ENCODE peak calls at places on chromosomes 6 and 20, in nine cellular contexts. One of them, this sample, is unnamed.

GRCh38 chr20:17910828-17911294 is 57.7 kb downstream of the SNX5 start:
- DNase-seq in esophagus muscularis mucosa: no peak
- DNase-seq in cardiac muscle cell: no peak
- DNase-seq in adipocyte: peak; percentile 83
- DNase-seq in HAP-1: no peak
- DNase-seq in HCT116: no peak
- DNase-seq in CD8-positive, alpha-beta memory T cell: no peak
- DNase-seq in heart left ventricle: peak; percentile 61
- DNase-seq in left lung: no peak
- DNase-seq in this sample: no peak

GRCh38 chr20:62736407-62737071 is 27.9 kb downstream of the NTSR1 start:
- DNase-seq in cardiac muscle cell: no peak
- DNase-seq in CD8-positive, alpha-beta memory T cell: no peak
- DNase-seq in HAP-1: no peak
- DNase-seq in HCT116: peak; percentile 72
- DNase-seq in heart left ventricle: peak; percentile 11
- DNase-seq in esophagus muscularis mucosa: no peak
- DNase-seq in left lung: peak; percentile 27
- DNase-seq in adipocyte: no peak
- DNase-seq in this sample: no peak

GRCh38 chr6:11831653-11832052 is 53.0 kb upstream of the ADTRP start:
- DNase-seq in left lung: no peak
- DNase-seq in CD8-positive, alpha-beta memory T cell: no peak
- DNase-seq in heart left ventricle: no peak
- DNase-seq in HAP-1: no peak
- DNase-seq in cardiac muscle cell: no peak
- DNase-seq in adipocyte: no peak
- DNase-seq in HCT116: no peak
- DNase-seq in esophagus muscularis mucosa: no peak
- DNase-seq in this sample: no peak

GRCh38 chr6:90040931-90041330 is 146.7 kb downstream of the GJA10 start:
- DNase-seq in HCT116: no peak
- DNase-seq in left lung: no peak
- DNase-seq in CD8-positive, alpha-beta memory T cell: no peak
- DNase-seq in esophagus muscularis mucosa: no peak
- DNase-seq in HAP-1: no peak
- DNase-seq in cardiac muscle cell: no peak
- DNase-seq in heart left ventricle: no peak
- DNase-seq in adipocyte: no peak
- DNase-seq in this sample: no peak

GRCh38 chr20:1357921-1358671 is 29.2 kb upstream of the SDCBP2 start:
- DNase-seq in HCT116: no peak
- DNase-seq in adipocyte: no peak
- DNase-seq in esophagus muscularis mucosa: peak; percentile 47
- DNase-seq in cardiac muscle cell: no peak
- DNase-seq in left lung: no peak
- DNase-seq in CD8-positive, alpha-beta memory T cell: no peak
- DNase-seq in HAP-1: no peak
- DNase-seq in heart left ventricle: no peak
- DNase-seq in this sample: no peak

GRCh38 chr6:87673237-87673636 is 28.8 kb downstream of the AKIRIN2 start:
- DNase-seq in cardiac muscle cell: no peak
- DNase-seq in adipocyte: no peak
- DNase-seq in esophagus muscularis mucosa: no peak
- DNase-seq in left lung: no peak
- DNase-seq in heart left ventricle: no peak
- DNase-seq in HAP-1: no peak
- DNase-seq in HCT116: no peak
- DNase-seq in CD8-positive, alpha-beta memory T cell: no peak
- DNase-seq in this sample: no peak

GRCh38 chr6:111030008-111031006 is 48.5 kb downstream of the RPF2 start:
- DNase-seq in cardiac muscle cell: peak; percentile 15
- DNase-seq in heart left ventricle: peak; percentile 72
- DNase-seq in left lung: no peak
- DNase-seq in esophagus muscularis mucosa: peak; percentile 87
- DNase-seq in adipocyte: peak; percentile 29
- DNase-seq in HCT116: no peak
- DNase-seq in HAP-1: no peak
- DNase-seq in CD8-positive, alpha-beta memory T cell: no peak
- DNase-seq in this sample: no peak

GRCh38 chr6:138543648-138544047 is 44.4 kb upstream of the NHSL1 start:
- DNase-seq in HCT116: no peak
- DNase-seq in heart left ventricle: no peak
- DNase-seq in left lung: no peak
- DNase-seq in HAP-1: no peak
- DNase-seq in cardiac muscle cell: no peak
- DNase-seq in CD8-positive, alpha-beta memory T cell: no peak
- DNase-seq in esophagus muscularis mucosa: no peak
- DNase-seq in adipocyte: no peak
- DNase-seq in this sample: no peak

GRCh38 chr6:109628158-109629000 is 62.6 kb downstream of the AK9 start:
- DNase-seq in esophagus muscularis mucosa: no peak
- DNase-seq in adipocyte: no peak
- DNase-seq in left lung: no peak
- DNase-seq in HCT116: no peak
- DNase-seq in cardiac muscle cell: no peak
- DNase-seq in heart left ventricle: no peak
- DNase-seq in HAP-1: no peak
- DNase-seq in CD8-positive, alpha-beta memory T cell: no peak
- DNase-seq in this sample: no peak

GRCh38 chr6:115460913-115461312 is 599.8 kb downstream of the FRK start:
- DNase-seq in HCT116: no peak
- DNase-seq in left lung: no peak
- DNase-seq in adipocyte: no peak
- DNase-seq in esophagus muscularis mucosa: no peak
- DNase-seq in heart left ventricle: no peak
- DNase-seq in cardiac muscle cell: no peak
- DNase-seq in CD8-positive, alpha-beta memory T cell: no peak
- DNase-seq in HAP-1: no peak
- DNase-seq in this sample: no peak

GRCh38 chr20:37524221-37524700 is 3.2 kb downstream of the NNAT start:
- DNase-seq in HAP-1: no peak
- DNase-seq in CD8-positive, alpha-beta memory T cell: no peak
- DNase-seq in cardiac muscle cell: no peak
- DNase-seq in esophagus muscularis mucosa: no peak
- DNase-seq in HCT116: no peak
- DNase-seq in left lung: no peak
- DNase-seq in heart left ventricle: no peak
- DNase-seq in adipocyte: no peak
- DNase-seq in this sample: no peak

GRCh38 chr6:44784195-44784594 is 396.7 kb downstream of the CDC5L start:
- DNase-seq in CD8-positive, alpha-beta memory T cell: no peak
- DNase-seq in left lung: no peak
- DNase-seq in HAP-1: no peak
- DNase-seq in HCT116: no peak
- DNase-seq in heart left ventricle: no peak
- DNase-seq in adipocyte: no peak
- DNase-seq in cardiac muscle cell: no peak
- DNase-seq in esophagus muscularis mucosa: no peak
- DNase-seq in this sample: no peak

GRCh38 chr6:170221753-170222400 is 69.0 kb downstream of the DLL1 start:
- DNase-seq in adipocyte: no peak
- DNase-seq in cardiac muscle cell: no peak
- DNase-seq in CD8-positive, alpha-beta memory T cell: no peak
- DNase-seq in left lung: peak; percentile 19
- DNase-seq in heart left ventricle: peak; percentile 23
- DNase-seq in HAP-1: peak; percentile 5
- DNase-seq in esophagus muscularis mucosa: no peak
- DNase-seq in HCT116: no peak
- DNase-seq in this sample: no peak

GRCh38 chr6:31418251-31418650 is 14.9 kb downstream of the MICA start:
- DNase-seq in CD8-positive, alpha-beta memory T cell: no peak
- DNase-seq in esophagus muscularis mucosa: peak; percentile 83
- DNase-seq in adipocyte: no peak
- DNase-seq in cardiac muscle cell: no peak
- DNase-seq in heart left ventricle: no peak
- DNase-seq in HAP-1: no peak
- DNase-seq in left lung: no peak
- DNase-seq in HCT116: no peak
- DNase-seq in this sample: no peak

GRCh38 chr6:160733045-160733646 is 31.1 kb downstream of the PLG start:
- DNase-seq in cardiac muscle cell: peak; percentile 67
- DNase-seq in CD8-positive, alpha-beta memory T cell: no peak
- DNase-seq in adipocyte: peak; percentile 61
- DNase-seq in heart left ventricle: peak; percentile 35
- DNase-seq in esophagus muscularis mucosa: no peak
- DNase-seq in HCT116: peak; percentile 28
- DNase-seq in HAP-1: peak; percentile 62
- DNase-seq in left lung: no peak
- DNase-seq in this sample: peak; percentile 48

GRCh38 chr20:57714409-57715267 is 4.8 kb upstream of the PMEPA1 start:
- DNase-seq in esophagus muscularis mucosa: no peak
- DNase-seq in HCT116: no peak
- DNase-seq in heart left ventricle: no peak
- DNase-seq in CD8-positive, alpha-beta memory T cell: no peak
- DNase-seq in left lung: no peak
- DNase-seq in HAP-1: no peak
- DNase-seq in adipocyte: peak; percentile 59
- DNase-seq in cardiac muscle cell: no peak
- DNase-seq in this sample: no peak

GRCh38 chr20:62357681-62358080 is 9.4 kb downstream of the LAMA5 start:
- DNase-seq in CD8-positive, alpha-beta memory T cell: no peak
- DNase-seq in esophagus muscularis mucosa: no peak
- DNase-seq in HCT116: no peak
- DNase-seq in adipocyte: no peak
- DNase-seq in heart left ventricle: peak; percentile 47
- DNase-seq in HAP-1: no peak
- DNase-seq in left lung: no peak
- DNase-seq in cardiac muscle cell: no peak
- DNase-seq in this sample: no peak

DNA sequence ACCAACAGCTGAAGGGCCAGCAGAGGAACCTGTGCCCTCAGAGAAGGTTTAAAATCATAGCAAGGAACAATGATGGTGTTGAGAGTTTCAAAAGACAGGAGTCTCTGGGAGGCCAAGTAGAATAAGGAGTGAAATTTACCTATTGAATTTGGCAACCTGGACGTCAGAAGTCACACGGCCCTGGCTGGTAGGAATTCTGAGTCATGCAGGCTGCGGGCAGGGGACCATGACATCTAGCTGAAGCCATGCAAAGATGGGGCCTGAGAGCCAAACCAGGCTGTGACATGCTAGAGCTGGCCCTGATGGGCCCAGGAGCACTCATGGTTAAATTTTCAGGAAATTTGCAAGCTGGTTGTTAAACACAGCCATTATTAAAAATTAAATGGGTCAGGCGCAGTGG is 64.0 kb upstream of the SNX9 start:
- DNase-seq in HCT116: no peak
- DNase-seq in adipocyte: no peak
- DNase-seq in left lung: no peak
- DNase-seq in esophagus muscularis mucosa: peak; percentile 60
- DNase-seq in HAP-1: no peak
- DNase-seq in CD8-positive, alpha-beta memory T cell: no peak
- DNase-seq in heart left ventricle: no peak
- DNase-seq in cardiac muscle cell: no peak
- DNase-seq in this sample: no peak
- H3K4me1 ChIP-seq in HCT116: peaks cover 70% of the 10 kb centered on the region
- H3K4me1 ChIP-seq in adipocyte: peaks cover 38% of the 10 kb centered on the region
- H3K4me1 ChIP-seq in left lung: peaks cover 61% of the 10 kb centered on the region
- H3K4me1 ChIP-seq in esophagus muscularis mucosa: peaks cover 33% of the 10 kb centered on the region
- H3K4me1 ChIP-seq in HAP-1: peaks cover 16% of the 10 kb centered on the region
- H3K4me1 ChIP-seq in CD8-positive, alpha-beta memory T cell: peaks cover 63% of the 10 kb centered on the region
- H3K4me1 ChIP-seq in heart left ventricle: peaks cover 49% of the 10 kb centered on the region
- H3K4me1 ChIP-seq in cardiac muscle cell: no peaks in the 10 kb centered on the region
- H3K4me1 ChIP-seq in this sample: peaks cover 9% of the 10 kb centered on the region

DNA sequence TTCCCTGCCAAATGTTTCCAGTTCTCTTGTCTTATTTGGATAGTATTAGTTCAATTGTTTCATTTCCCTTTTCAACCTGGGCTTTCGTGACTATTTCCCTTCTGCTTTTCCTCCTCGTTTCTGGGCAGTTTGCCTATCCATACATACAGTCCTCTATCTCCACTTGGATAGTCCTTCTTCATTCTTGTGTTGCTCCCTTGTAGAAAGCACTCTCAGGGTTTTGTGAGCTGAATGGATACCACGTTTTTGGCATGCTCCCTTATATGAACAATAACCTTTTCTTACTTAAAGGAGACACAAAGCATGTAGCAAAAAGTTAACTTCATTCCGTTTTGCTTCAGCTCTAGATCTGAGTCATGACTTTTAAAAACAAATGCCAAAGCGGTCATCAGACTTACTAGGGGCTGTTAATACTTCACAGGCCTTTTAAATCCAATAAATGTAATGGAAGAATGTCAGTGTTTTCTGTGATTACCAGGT is 16.6 kb downstream of the CRYBG1 start:
- DNase-seq in adipocyte: peak; percentile 50
- DNase-seq in CD8-positive, alpha-beta memory T cell: no peak
- DNase-seq in HAP-1: no peak
- DNase-seq in cardiac muscle cell: no peak
- DNase-seq in HCT116: no peak
- DNase-seq in esophagus muscularis mucosa: no peak
- DNase-seq in heart left ventricle: no peak
- DNase-seq in left lung: no peak
- DNase-seq in this sample: no peak
- H3K4me3 ChIP-seq in adipocyte: no peak overlapping the region
- H3K4me3 ChIP-seq in CD8-positive, alpha-beta memory T cell: no peak overlapping the region
- H3K4me3 ChIP-seq in HAP-1: no peak overlapping the region
- H3K4me3 ChIP-seq in cardiac muscle cell: no peak overlapping the region
- H3K4me3 ChIP-seq in HCT116: no peak overlapping the region
- H3K4me3 ChIP-seq in esophagus muscularis mucosa: no peak overlapping the region
- H3K4me3 ChIP-seq in heart left ventricle: no peak overlapping the region
- H3K4me3 ChIP-seq in left lung: no peak overlapping the region
- H3K4me3 ChIP-seq in this sample: no peak overlapping the region

DNA sequence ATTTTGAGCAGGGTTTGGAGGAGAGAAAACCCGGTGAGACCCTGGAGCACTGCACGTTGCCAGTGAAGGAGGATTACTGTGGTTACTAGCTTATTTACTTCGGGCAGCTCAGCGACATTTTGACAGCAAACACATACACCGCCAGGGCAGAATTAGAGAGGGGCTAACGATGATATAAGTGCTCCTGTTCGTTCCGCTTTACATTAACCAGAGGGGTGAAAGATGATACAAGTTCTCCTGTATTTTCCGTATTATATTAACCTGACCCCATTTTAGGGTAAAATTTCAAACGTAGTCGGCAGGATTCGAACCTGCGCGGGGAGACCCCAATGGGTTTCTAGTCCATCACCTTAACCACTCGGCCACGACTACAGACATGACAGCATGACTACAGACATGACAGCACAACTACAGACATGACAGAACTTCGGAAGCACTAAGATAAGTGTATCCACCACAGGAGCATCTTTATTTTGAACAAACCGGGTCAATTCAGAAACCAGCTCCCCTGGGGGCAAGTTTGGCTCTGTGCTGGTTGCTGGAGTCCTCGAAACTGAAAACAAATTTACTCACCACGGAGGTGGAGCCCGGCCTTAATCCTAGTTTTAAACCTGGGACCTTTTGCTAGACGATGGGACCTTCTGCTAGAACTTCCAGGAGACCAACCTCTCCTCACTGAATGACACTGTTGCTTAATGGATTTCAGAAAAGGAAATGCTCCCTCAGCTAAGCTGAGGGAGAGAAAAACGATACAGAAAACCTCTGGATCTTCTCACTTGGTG is 80.4 kb upstream of the ZNF184 start:
- DNase-seq in cardiac muscle cell: no peak
- DNase-seq in heart left ventricle: no peak
- DNase-seq in CD8-positive, alpha-beta memory T cell: no peak
- DNase-seq in HCT116: no peak
- DNase-seq in adipocyte: peak; percentile 29
- DNase-seq in esophagus muscularis mucosa: no peak
- DNase-seq in left lung: no peak
- DNase-seq in HAP-1: peak; percentile 60
- DNase-seq in this sample: peak; percentile 77
- H3K27me3 ChIP-seq in cardiac muscle cell: peaks cover 16% of the 10 kb centered on the region
- H3K27me3 ChIP-seq in heart left ventricle: peaks cover 59% of the 10 kb centered on the region
- H3K27me3 ChIP-seq in CD8-positive, alpha-beta memory T cell: peaks cover 36% of the 10 kb centered on the region
- H3K27me3 ChIP-seq in HCT116: no peaks in the 10 kb centered on the region
- H3K27me3 ChIP-seq in adipocyte: peaks cover 21% of the 10 kb centered on the region
- H3K27me3 ChIP-seq in esophagus muscularis mucosa: peaks cover 26% of the 10 kb centered on the region
- H3K27me3 ChIP-seq in left lung: peaks cover 60% of the 10 kb centered on the region
- H3K27me3 ChIP-seq in HAP-1: no peaks in the 10 kb centered on the region
- H3K27me3 ChIP-seq in this sample: no peaks in the 10 kb centered on the region

GRCh38 chr6:35492664-35493284 is 4.1 kb downstream of the TEAD3 start:
- DNase-seq in CD8-positive, alpha-beta memory T cell: no peak
- DNase-seq in adipocyte: peak; percentile 21
- DNase-seq in esophagus muscularis mucosa: no peak
- DNase-seq in HCT116: no peak
- DNase-seq in heart left ventricle: peak; percentile 24
- DNase-seq in left lung: no peak
- DNase-seq in cardiac muscle cell: no peak
- DNase-seq in HAP-1: no peak
- DNase-seq in this sample: no peak
- H3K4me1 ChIP-seq in CD8-positive, alpha-beta memory T cell: no peaks in the 10 kb centered on the region
- H3K4me1 ChIP-seq in adipocyte: peaks cover 34% of the 10 kb centered on the region
- H3K4me1 ChIP-seq in esophagus muscularis mucosa: peaks cover 89% of the 10 kb centered on the region
- H3K4me1 ChIP-seq in HCT116: peaks cover 69% of the 10 kb centered on the region
- H3K4me1 ChIP-seq in heart left ventricle: peaks cover 81% of the 10 kb centered on the region
- H3K4me1 ChIP-seq in left lung: peaks cover 77% of the 10 kb centered on the region
- H3K4me1 ChIP-seq in cardiac muscle cell: peaks cover 59% of the 10 kb centered on the region
- H3K4me1 ChIP-seq in HAP-1: peaks cover 1% of the 10 kb centered on the region
- H3K4me1 ChIP-seq in this sample: peaks cover 40% of the 10 kb centered on the region

This sample was measured in iPS DF 6.9.